ENCODE peak calls at places on chromosome 14, in six cellular contexts. G, L, X, E, T and I are unnamed samples.
A peak's percentile ranks its signal among the peaks of the same experiment; 100 is the strongest.

GRCh38 chr14:100325958-100326357 is 2.8 kb downstream of the SLC25A47 start:
- DNase-seq in L (no peak), G (no peak), E (no peak), X (no peak), T (no peak), I (no peak)

GRCh38 chr14:35695072-35695471 is 114.0 kb downstream of the RALGAPA1 start:
- DNase-seq in G (no peak), E (no peak), X (no peak), T (no peak), L (no peak), I (no peak)

GRCh38 chr14:94180655-94181271 is 6.6 kb downstream of the PPP4R4 start:
- DNase-seq in X (peak; percentile 20), G (peak; percentile 29), T (peak; percentile 35), L (peak; percentile 67), E (no peak), I (no peak)

GRCh38 chr14:101201535-101202125 is 298.1 kb upstream of the RTL1 start:
- DNase-seq in G (no peak), X (no peak), E (no peak), L (no peak), T (no peak), I (no peak)

GRCh38 chr14:56087824-56088571 is 30.2 kb upstream of the PELI2 start:
- DNase-seq in E (no peak), G (no peak), L (no peak), X (no peak), T (no peak), I (no peak)

GRCh38 chr14:57749267-57749666 is 116.6 kb downstream of the SLC35F4 start:
- DNase-seq in L (no peak), E (no peak), T (no peak), X (no peak), G (no peak), I (no peak)

GRCh38 chr14:67480011-67480410 is 8.5 kb downstream of the TMEM229B start:
- DNase-seq in E (no peak), L (no peak), G (peak; percentile 5), T (no peak), X (no peak), I (no peak)

GRCh38 chr14:54829486-54830224 is 73.0 kb downstream of the GCH1 start:
- DNase-seq in T (no peak), X (no peak), G (no peak), L (no peak), E (no peak), I (no peak)

GRCh38 chr14:91919814-91920213 is 27.7 kb downstream of the FBLN5 start:
- DNase-seq in L (no peak), X (no peak), E (no peak), T (no peak), G (no peak), I (no peak)

GRCh38 chr14:78162202-78162601 is 8.0 kb upstream of the NRXN3 start:
- DNase-seq in X (no peak), G (peak; percentile 15), E (no peak), T (no peak), L (no peak), I (no peak)

GRCh38 chr14:97603201-97603600 is 806.0 kb downstream of the VRK1 start:
- DNase-seq in X (no peak), L (no peak), T (no peak), G (no peak), E (no peak), I (no peak)

GRCh38 chr14:101256266-101256665 is 305.0 kb upstream of the DIO3 start:
- DNase-seq in X (no peak), L (no peak), G (no peak), T (no peak), E (no peak), I (no peak)

GRCh38 chr14:81638656-81639055 is 105.0 kb upstream of the SEL1L start:
- DNase-seq in L (no peak), T (no peak), G (no peak), X (no peak), E (no peak), I (no peak)

GRCh38 chr14:53491256-53491905 is 338.3 kb upstream of the DDHD1 start:
- DNase-seq in L (no peak), G (no peak), E (no peak), T (no peak), X (no peak), I (no peak)

DNA sequence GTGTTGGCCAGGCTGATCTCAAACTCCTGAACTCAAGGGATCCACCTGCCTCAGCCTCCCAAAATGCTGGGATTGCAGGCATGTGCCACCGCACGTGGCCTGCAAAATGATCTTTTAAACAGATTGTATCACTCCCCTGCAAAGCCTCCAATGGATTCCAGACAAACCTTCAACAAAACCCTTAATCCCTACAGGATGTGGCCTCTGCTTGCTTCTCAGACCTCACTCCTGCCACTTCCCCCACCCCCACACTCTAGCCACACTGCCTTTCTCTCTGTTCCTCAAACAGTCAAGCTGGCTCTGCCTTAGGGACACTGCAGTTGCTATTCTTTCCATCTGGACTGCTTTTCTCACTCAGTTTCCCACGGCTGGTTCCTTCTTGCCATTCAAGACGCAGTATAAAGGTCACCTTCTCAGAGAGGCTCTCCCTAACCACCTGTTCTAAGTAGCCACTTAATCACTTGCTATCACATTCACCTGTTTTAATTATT is 47.3 kb upstream of the TMED10 start:
- DNase-seq in L (no peak), G (peak; percentile 34), T (no peak), X (peak; percentile 75), E (no peak), I (peak; percentile 25)
- TF ChIP-seq MAX in L (no peak), G (no peak), T (no peak), X (no peak), E (no peak), I (no peak)

GRCh38 chr14:31297701-31298344 is 90.2 kb upstream of the HECTD1 start:
- DNase-seq in L (no peak), E (no peak), G (no peak), T (no peak), X (no peak), I (no peak)

GRCh38 chr14:31297112-31297511 is 89.5 kb upstream of the HECTD1 start:
- DNase-seq in X (no peak), T (no peak), E (no peak), L (peak; percentile 52), G (no peak), I (no peak)

GRCh38 chr14:31300296-31300695 is 92.7 kb upstream of the HECTD1 start:
- DNase-seq in L (no peak), T (no peak), G (no peak), X (no peak), E (no peak), I (no peak)

GRCh38 chr14:31303654-31304053 is 96.1 kb upstream of the HECTD1 start:
- DNase-seq in L (no peak), G (no peak), X (no peak), E (no peak), T (no peak), I (no peak)

DNA sequence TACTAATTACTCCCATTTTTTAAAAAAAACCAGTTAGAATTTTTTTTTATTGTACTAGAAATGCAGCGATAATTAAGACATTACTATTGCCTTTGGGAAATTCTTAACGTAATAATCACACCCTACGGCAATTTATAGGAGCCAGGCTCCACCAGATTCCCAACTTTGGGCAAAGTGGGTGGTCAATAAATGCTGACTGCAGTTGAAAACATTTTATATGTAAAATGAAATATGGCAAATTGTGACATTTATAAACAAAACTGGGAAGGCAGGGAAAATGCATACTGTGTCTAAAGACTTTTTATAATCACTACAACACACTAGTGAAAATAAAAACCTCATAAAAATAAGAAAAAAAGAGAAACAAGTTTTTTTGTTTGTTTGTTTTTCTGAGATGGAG is 93.3 kb upstream of the HECTD1 start:
- DNase-seq in T (no peak), G (no peak), L (no peak), X (no peak), E (no peak), I (no peak)
- TF ChIP-seq SP1 in T (no peak), G (no peak), L (no peak), X (no peak), E (no peak), I (no peak)

GRCh38 chr14:68655961-68656360 is 136.9 kb downstream of the ZFP36L1 start:
- DNase-seq in E (no peak), L (peak; percentile 26), T (peak; percentile 18), X (no peak), G (no peak), I (no peak)
- TF ChIP-seq MAX in E (no peak), L (no peak), T (no peak), X (no peak), G (no peak), I (no peak)

GRCh38 chr14:104138098-104138890 is at the start of gene KIF26A:
- DNase-seq in L (no peak), X (no peak), G (no peak), T (peak; percentile 51), E (no peak), I (peak; percentile 67)
- TF ChIP-seq SP1 in L (no peak), X (no peak), G (no peak), T (no peak), E (no peak), I (no peak)

GRCh38 chr14:73491977-73492552 is 1.3 kb downstream of the RIOX1 start:
- DNase-seq in E (no peak), X (no peak), T (no peak), L (no peak), G (no peak), I (no peak)
- TF ChIP-seq MAX in E (no peak), X (no peak), T (no peak), L (no peak), G (no peak), I (no peak)

GRCh38 chr14:64845878-64846277 is 33.8 kb downstream of the SPTB start:
- DNase-seq in E (no peak), T (no peak), X (no peak), L (no peak), G (peak; percentile 45), I (no peak)
- TF ChIP-seq SP1 in E (no peak), T (no peak), X (no peak), L (no peak), G (no peak), I (no peak)